ENCODE peak calls at places on chromosome 17, in six cellular contexts. One of them, this sample, is unnamed.
A peak's percentile ranks its signal among the peaks of the same experiment; 100 is the strongest.

GRCh38 chr17:6608321-6608720 is 32.2 kb downstream of the KIAA0753 start:
- DNase-seq in amniotic stem cell: no peak
- DNase-seq in central memory CD4-positive, alpha-beta T cell: no peak
- DNase-seq in PC-9: peak; percentile 53
- DNase-seq in erythroblast: no peak
- DNase-seq in NCI-H774: no peak
- DNase-seq in this sample: peak; percentile 71

GRCh38 chr17:83099570-83100181 is 20.3 kb downstream of the METRNL start:
- DNase-seq in NCI-H774: no peak
- DNase-seq in central memory CD4-positive, alpha-beta T cell: no peak
- DNase-seq in PC-9: peak; percentile 62
- DNase-seq in erythroblast: no peak
- DNase-seq in amniotic stem cell: no peak
- DNase-seq in this sample: no peak

GRCh38 chr17:69434164-69434579 is 19.7 kb downstream of the MAP2K6 start:
- DNase-seq in central memory CD4-positive, alpha-beta T cell: no peak
- DNase-seq in NCI-H774: peak; percentile 8
- DNase-seq in erythroblast: peak; percentile 1
- DNase-seq in amniotic stem cell: no peak
- DNase-seq in PC-9: no peak
- DNase-seq in this sample: peak; percentile 89

GRCh38 chr17:38926290-38927070 is 1.1 kb downstream of the LASP1NB start:
- DNase-seq in NCI-H774: no peak
- DNase-seq in amniotic stem cell: no peak
- DNase-seq in erythroblast: no peak
- DNase-seq in central memory CD4-positive, alpha-beta T cell: no peak
- DNase-seq in PC-9: no peak
- DNase-seq in this sample: no peak

GRCh38 chr17:4986951-4987766 is at the start of gene CAMTA2:
- DNase-seq in erythroblast: peak; percentile 86
- DNase-seq in amniotic stem cell: peak; percentile 30
- DNase-seq in NCI-H774: peak; percentile 25
- DNase-seq in PC-9: peak; percentile 82
- DNase-seq in central memory CD4-positive, alpha-beta T cell: peak; percentile 79
- DNase-seq in this sample: peak; percentile 53

GRCh38 chr17:5097101-5097834 is 14.4 kb downstream of the ZNF232 start:
- DNase-seq in amniotic stem cell: no peak
- DNase-seq in PC-9: no peak
- DNase-seq in erythroblast: peak; percentile 12
- DNase-seq in NCI-H774: no peak
- DNase-seq in central memory CD4-positive, alpha-beta T cell: no peak
- DNase-seq in this sample: no peak

GRCh38 chr17:28949185-28950016 is 1.9 kb downstream of the PHF12 start:
- DNase-seq in NCI-H774: peak; percentile 23
- DNase-seq in PC-9: peak; percentile 50
- DNase-seq in amniotic stem cell: no peak
- DNase-seq in erythroblast: peak; percentile 56
- DNase-seq in central memory CD4-positive, alpha-beta T cell: peak; percentile 56
- DNase-seq in this sample: peak; percentile 37

GRCh38 chr17:62720126-62720850 is 87.8 kb downstream of the MARCHF10 start:
- DNase-seq in PC-9: no peak
- DNase-seq in NCI-H774: no peak
- DNase-seq in central memory CD4-positive, alpha-beta T cell: no peak
- DNase-seq in erythroblast: peak; percentile 31
- DNase-seq in amniotic stem cell: no peak
- DNase-seq in this sample: no peak

GRCh38 chr17:63309021-63309420 is 137.1 kb downstream of the CYB561 start:
- DNase-seq in PC-9: no peak
- DNase-seq in NCI-H774: no peak
- DNase-seq in central memory CD4-positive, alpha-beta T cell: no peak
- DNase-seq in amniotic stem cell: no peak
- DNase-seq in erythroblast: no peak
- DNase-seq in this sample: peak; percentile 34

GRCh38 chr17:7885357-7886226 is 3.0 kb upstream of the CHD3 start:
- DNase-seq in NCI-H774: peak; percentile 12
- DNase-seq in PC-9: peak; percentile 68
- DNase-seq in erythroblast: peak; percentile 67
- DNase-seq in central memory CD4-positive, alpha-beta T cell: peak; percentile 38
- DNase-seq in amniotic stem cell: no peak
- DNase-seq in this sample: no peak

GRCh38 chr17:17671369-17672119 is 9.7 kb upstream of the RAI1 start:
- DNase-seq in erythroblast: no peak
- DNase-seq in amniotic stem cell: no peak
- DNase-seq in NCI-H774: no peak
- DNase-seq in PC-9: no peak
- DNase-seq in central memory CD4-positive, alpha-beta T cell: no peak
- DNase-seq in this sample: no peak

GRCh38 chr17:40340880-40341807 is 23.4 kb downstream of the GJD3 start:
- DNase-seq in amniotic stem cell: peak; percentile 36
- DNase-seq in PC-9: peak; percentile 82
- DNase-seq in NCI-H774: peak; percentile 85
- DNase-seq in central memory CD4-positive, alpha-beta T cell: peak; percentile 90
- DNase-seq in erythroblast: peak; percentile 91
- DNase-seq in this sample: peak; percentile 20

GRCh38 chr17:44352922-44353655 is 8.0 kb downstream of the GRN start:
- DNase-seq in amniotic stem cell: no peak
- DNase-seq in NCI-H774: no peak
- DNase-seq in erythroblast: no peak
- DNase-seq in central memory CD4-positive, alpha-beta T cell: no peak
- DNase-seq in PC-9: no peak
- DNase-seq in this sample: no peak

GRCh38 chr17:78996781-78997201 is 12.8 kb downstream of the CANT1 start:
- DNase-seq in central memory CD4-positive, alpha-beta T cell: no peak
- DNase-seq in erythroblast: no peak
- DNase-seq in PC-9: no peak
- DNase-seq in amniotic stem cell: no peak
- DNase-seq in NCI-H774: no peak
- DNase-seq in this sample: no peak

GRCh38 chr17:47223007-47223406 is 13.9 kb downstream of the MYL4 start:
- DNase-seq in erythroblast: no peak
- DNase-seq in PC-9: no peak
- DNase-seq in NCI-H774: no peak
- DNase-seq in central memory CD4-positive, alpha-beta T cell: no peak
- DNase-seq in amniotic stem cell: no peak
- DNase-seq in this sample: no peak

This sample was measured in foreskin keratinocyte.